ENCODE peak calls at places on chromosomes 7 and 10, in six cellular contexts. One of them, this sample, is unnamed. For H3K36me3, the result is how much of the 10 kb centered on the place peaks cover.

GRCh38 chr7:114864278-114864677 is 57.6 kb upstream of the MDFIC start:
- DNase-seq in neuronal stem cell: no peak
- DNase-seq in SK-N-SH: no peak
- DNase-seq in tibial nerve: no peak
- DNase-seq in iPS DF 6.9: no peak
- DNase-seq in psoas muscle: no peak
- DNase-seq in this sample: no peak

GRCh38 chr7:21412953-21413352 is 14.9 kb upstream of the SP4 start:
- DNase-seq in neuronal stem cell: no peak
- DNase-seq in SK-N-SH: no peak
- DNase-seq in tibial nerve: no peak
- DNase-seq in iPS DF 6.9: no peak
- DNase-seq in psoas muscle: no peak
- DNase-seq in this sample: no peak

GRCh38 chr7:22380333-22380732 is 23.4 kb upstream of the RAPGEF5 start:
- DNase-seq in neuronal stem cell: no peak
- DNase-seq in SK-N-SH: no peak
- DNase-seq in tibial nerve: no peak
- DNase-seq in iPS DF 6.9: no peak
- DNase-seq in psoas muscle: no peak
- DNase-seq in this sample: no peak

GRCh38 chr10:34420795-34421194 is 394.3 kb downstream of the PARD3 start:
- DNase-seq in neuronal stem cell: no peak
- DNase-seq in SK-N-SH: no peak
- DNase-seq in tibial nerve: no peak
- DNase-seq in iPS DF 6.9: no peak
- DNase-seq in psoas muscle: no peak
- DNase-seq in this sample: no peak

GRCh38 chr7:24922099-24922773 is 57.7 kb downstream of the OSBPL3 start:
- DNase-seq in neuronal stem cell: no peak
- DNase-seq in SK-N-SH: peak
- DNase-seq in tibial nerve: no peak
- DNase-seq in iPS DF 6.9: no peak
- DNase-seq in psoas muscle: no peak
- DNase-seq in this sample: no peak

GRCh38 chr10:4316166-4316810 is 509.7 kb upstream of the AKR1E2 start:
- DNase-seq in neuronal stem cell: no peak
- DNase-seq in SK-N-SH: no peak
- DNase-seq in tibial nerve: peak
- DNase-seq in iPS DF 6.9: no peak
- DNase-seq in psoas muscle: peak
- DNase-seq in this sample: no peak

GRCh38 chr10:78044699-78045098 is 11.0 kb downstream of the RPS24 start:
- DNase-seq in neuronal stem cell: no peak
- DNase-seq in SK-N-SH: no peak
- DNase-seq in tibial nerve: no peak
- DNase-seq in iPS DF 6.9: no peak
- DNase-seq in psoas muscle: no peak
- DNase-seq in this sample: no peak

GRCh38 chr10:30171601-30172000 is 112.2 kb upstream of the JCAD start:
- DNase-seq in neuronal stem cell: no peak
- DNase-seq in SK-N-SH: no peak
- DNase-seq in tibial nerve: no peak
- DNase-seq in iPS DF 6.9: no peak
- DNase-seq in psoas muscle: no peak
- DNase-seq in this sample: no peak

GRCh38 chr10:133349577-133350011 is 2.4 kb downstream of the PRAP1 start:
- DNase-seq in neuronal stem cell: no peak
- DNase-seq in SK-N-SH: no peak
- DNase-seq in tibial nerve: no peak
- DNase-seq in iPS DF 6.9: no peak
- DNase-seq in psoas muscle: no peak
- DNase-seq in this sample: no peak

GRCh38 chr10:3835770-3836169 is 50.8 kb upstream of the KLF6 start:
- DNase-seq in neuronal stem cell: no peak
- DNase-seq in SK-N-SH: peak
- DNase-seq in tibial nerve: no peak
- DNase-seq in iPS DF 6.9: no peak
- DNase-seq in psoas muscle: no peak
- DNase-seq in this sample: no peak

GRCh38 chr10:46518028-46518725 is 38.3 kb downstream of the GPRIN2 start:
- DNase-seq in neuronal stem cell: no peak
- DNase-seq in SK-N-SH: no peak
- DNase-seq in tibial nerve: no peak
- DNase-seq in iPS DF 6.9: no peak
- DNase-seq in psoas muscle: no peak
- DNase-seq in this sample: peak

GRCh38 chr7:104207348-104207730 is 474 bp downstream of the ORC5 start:
- DNase-seq in neuronal stem cell: no peak
- DNase-seq in SK-N-SH: peak
- DNase-seq in tibial nerve: no peak
- DNase-seq in iPS DF 6.9: no peak
- DNase-seq in psoas muscle: no peak
- DNase-seq in this sample: no peak

GRCh38 chr7:40879941-40880558 is 745.2 kb downstream of the SUGCT start:
- DNase-seq in neuronal stem cell: no peak
- DNase-seq in SK-N-SH: no peak
- DNase-seq in tibial nerve: no peak
- DNase-seq in iPS DF 6.9: no peak
- DNase-seq in psoas muscle: no peak
- DNase-seq in this sample: no peak

GRCh38 chr7:20402297-20403230 is 71.9 kb downstream of the ITGB8 start:
- DNase-seq in neuronal stem cell: no peak
- DNase-seq in SK-N-SH: no peak
- DNase-seq in tibial nerve: no peak
- DNase-seq in iPS DF 6.9: no peak
- DNase-seq in psoas muscle: no peak
- DNase-seq in this sample: no peak

GRCh38 chr7:23043441-23043840 is 29.5 kb upstream of the HYCC1 start:
- DNase-seq in neuronal stem cell: no peak
- DNase-seq in SK-N-SH: no peak
- DNase-seq in tibial nerve: no peak
- DNase-seq in iPS DF 6.9: no peak
- DNase-seq in psoas muscle: no peak
- DNase-seq in this sample: no peak

GRCh38 chr7:573496-574295 is 54.0 kb upstream of the PDGFA start:
- DNase-seq in neuronal stem cell: no peak
- DNase-seq in SK-N-SH: no peak
- DNase-seq in tibial nerve: no peak
- DNase-seq in iPS DF 6.9: no peak
- DNase-seq in psoas muscle: no peak
- DNase-seq in this sample: no peak

GRCh38 chr10:83432296-83433045 is 706.8 kb upstream of the GHITM start:
- DNase-seq in neuronal stem cell: no peak
- DNase-seq in SK-N-SH: no peak
- DNase-seq in tibial nerve: no peak
- DNase-seq in iPS DF 6.9: no peak
- DNase-seq in psoas muscle: no peak
- DNase-seq in this sample: no peak

GRCh38 chr7:30327813-30328212 is 43.4 kb downstream of the ZNRF2 start:
- DNase-seq in neuronal stem cell: no peak
- DNase-seq in SK-N-SH: no peak
- DNase-seq in tibial nerve: no peak
- DNase-seq in iPS DF 6.9: no peak
- DNase-seq in psoas muscle: no peak
- DNase-seq in this sample: no peak

GRCh38 chr10:12628964-12629766 is 279.8 kb downstream of the CAMK1D start:
- DNase-seq in neuronal stem cell: no peak
- DNase-seq in SK-N-SH: no peak
- DNase-seq in tibial nerve: no peak
- DNase-seq in iPS DF 6.9: no peak
- DNase-seq in psoas muscle: no peak
- DNase-seq in this sample: no peak

GRCh38 chr7:117011419-117012260 is 58.3 kb downstream of the ST7 start:
- DNase-seq in neuronal stem cell: no peak
- DNase-seq in SK-N-SH: no peak
- DNase-seq in tibial nerve: no peak
- DNase-seq in iPS DF 6.9: no peak
- DNase-seq in psoas muscle: no peak
- DNase-seq in this sample: no peak

GRCh38 chr7:23357190-23358093 is 58.3 kb downstream of the MALSU1 start:
- DNase-seq in neuronal stem cell: no peak
- DNase-seq in SK-N-SH: no peak
- DNase-seq in tibial nerve: no peak
- DNase-seq in iPS DF 6.9: no peak
- DNase-seq in psoas muscle: no peak
- DNase-seq in this sample: no peak

GRCh38 chr10:127195571-127196226 is 692 bp downstream of the INSYN2A start:
- DNase-seq in neuronal stem cell: no peak
- DNase-seq in SK-N-SH: peak
- DNase-seq in tibial nerve: no peak
- DNase-seq in iPS DF 6.9: no peak
- DNase-seq in psoas muscle: peak
- DNase-seq in this sample: no peak

GRCh38 chr10:11305825-11306601 is 288.3 kb downstream of the CELF2 start:
- DNase-seq in neuronal stem cell: no peak
- DNase-seq in SK-N-SH: no peak
- DNase-seq in tibial nerve: no peak
- DNase-seq in iPS DF 6.9: no peak
- DNase-seq in psoas muscle: no peak
- DNase-seq in this sample: no peak
- H3K36me3 ChIP-seq in neuronal stem cell: under half
- H3K36me3 ChIP-seq in SK-N-SH: under half
- H3K36me3 ChIP-seq in tibial nerve: half or more
- H3K36me3 ChIP-seq in iPS DF 6.9: under half
- H3K36me3 ChIP-seq in psoas muscle: under half
- H3K36me3 ChIP-seq in this sample: half or more

DNA sequence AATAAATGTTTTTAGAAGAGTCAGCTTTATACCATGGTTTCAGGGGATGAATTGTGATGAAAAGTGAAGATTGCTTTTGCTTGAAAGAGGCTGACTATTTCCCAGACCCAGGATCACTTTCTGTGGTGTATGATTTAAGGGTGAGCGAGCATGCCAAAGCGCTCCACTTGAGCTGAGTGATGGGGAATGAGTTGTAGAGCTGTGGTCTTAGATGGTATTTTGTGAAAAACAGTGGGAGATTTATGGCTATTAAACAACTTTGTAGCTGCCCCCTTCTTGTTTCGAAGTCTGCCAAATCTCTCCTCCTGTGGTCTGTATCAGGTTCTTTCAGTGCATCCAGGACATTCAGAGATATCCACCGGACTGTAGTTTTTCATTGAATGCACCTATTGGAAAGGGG is 888.2 kb downstream of the LRMDA start:
- DNase-seq in neuronal stem cell: no peak
- DNase-seq in SK-N-SH: no peak
- DNase-seq in tibial nerve: no peak
- DNase-seq in iPS DF 6.9: no peak
- DNase-seq in psoas muscle: no peak
- DNase-seq in this sample: no peak
- H3K36me3 ChIP-seq in neuronal stem cell: under half
- H3K36me3 ChIP-seq in SK-N-SH: under half
- H3K36me3 ChIP-seq in tibial nerve: under half
- H3K36me3 ChIP-seq in iPS DF 6.9: under half
- H3K36me3 ChIP-seq in psoas muscle: under half
- H3K36me3 ChIP-seq in this sample: under half

DNA sequence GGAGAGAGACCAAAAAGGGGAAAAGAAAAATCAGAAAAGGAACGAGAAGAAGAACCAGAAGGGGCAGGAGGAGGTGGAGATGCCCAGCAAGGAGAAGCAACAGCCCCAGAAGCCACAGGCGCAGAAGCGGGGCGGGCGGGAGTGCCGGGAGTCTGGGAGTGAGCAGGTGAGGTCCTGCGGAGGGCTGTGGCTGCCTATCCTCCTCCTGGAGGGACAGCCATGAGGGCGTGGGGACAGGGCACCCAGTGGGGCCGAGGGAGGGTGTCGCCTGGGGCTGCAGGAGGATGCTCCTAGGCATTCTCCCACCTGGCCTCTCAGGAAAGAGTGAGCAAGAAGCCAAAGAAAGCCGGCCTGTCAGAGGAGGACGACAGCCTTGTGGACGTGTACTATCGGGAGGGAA is 11.8 kb downstream of the CALHM2 start:
- DNase-seq in neuronal stem cell: no peak
- DNase-seq in SK-N-SH: no peak
- DNase-seq in tibial nerve: no peak
- DNase-seq in iPS DF 6.9: no peak
- DNase-seq in psoas muscle: no peak
- DNase-seq in this sample: no peak
- H3K36me3 ChIP-seq in neuronal stem cell: under half
- H3K36me3 ChIP-seq in SK-N-SH: half or more
- H3K36me3 ChIP-seq in tibial nerve: half or more
- H3K36me3 ChIP-seq in iPS DF 6.9: half or more
- H3K36me3 ChIP-seq in psoas muscle: under half
- H3K36me3 ChIP-seq in this sample: half or more

GRCh38 chr10:86437447-86437846 is 70.9 kb upstream of the GRID1 start:
- DNase-seq in neuronal stem cell: no peak
- DNase-seq in SK-N-SH: no peak
- DNase-seq in tibial nerve: no peak
- DNase-seq in iPS DF 6.9: no peak
- DNase-seq in psoas muscle: no peak
- DNase-seq in this sample: no peak

GRCh38 chr10:86438091-86438749 is 71.6 kb upstream of the GRID1 start:
- DNase-seq in neuronal stem cell: no peak
- DNase-seq in SK-N-SH: no peak
- DNase-seq in tibial nerve: no peak
- DNase-seq in iPS DF 6.9: no peak
- DNase-seq in psoas muscle: no peak
- DNase-seq in this sample: no peak

GRCh38 chr10:86440874-86441838 is 74.6 kb upstream of the GRID1 start:
- DNase-seq in neuronal stem cell: no peak
- DNase-seq in SK-N-SH: no peak
- DNase-seq in tibial nerve: no peak
- DNase-seq in iPS DF 6.9: no peak
- DNase-seq in psoas muscle: no peak
- DNase-seq in this sample: no peak

GRCh38 chr10:86436963-86437362 is 70.4 kb upstream of the GRID1 start:
- DNase-seq in neuronal stem cell: no peak
- DNase-seq in SK-N-SH: no peak
- DNase-seq in tibial nerve: no peak
- DNase-seq in iPS DF 6.9: no peak
- DNase-seq in psoas muscle: no peak
- DNase-seq in this sample: no peak

GRCh38 chr10:86439544-86439943 is 72.9 kb upstream of the GRID1 start:
- DNase-seq in neuronal stem cell: no peak
- DNase-seq in SK-N-SH: no peak
- DNase-seq in tibial nerve: peak
- DNase-seq in iPS DF 6.9: no peak
- DNase-seq in psoas muscle: peak
- DNase-seq in this sample: peak
- H3K36me3 ChIP-seq in neuronal stem cell: under half
- H3K36me3 ChIP-seq in SK-N-SH: half or more
- H3K36me3 ChIP-seq in tibial nerve: half or more
- H3K36me3 ChIP-seq in iPS DF 6.9: under half
- H3K36me3 ChIP-seq in psoas muscle: under half
- H3K36me3 ChIP-seq in this sample: half or more

GRCh38 chr10:31508882-31509281 is 189.9 kb downstream of the ZEB1 start:
- DNase-seq in neuronal stem cell: no peak
- DNase-seq in SK-N-SH: no peak
- DNase-seq in tibial nerve: no peak
- DNase-seq in iPS DF 6.9: no peak
- DNase-seq in psoas muscle: no peak
- DNase-seq in this sample: no peak

GRCh38 chr10:31509989-31510388 is 191.0 kb downstream of the ZEB1 start:
- DNase-seq in neuronal stem cell: no peak
- DNase-seq in SK-N-SH: no peak
- DNase-seq in tibial nerve: no peak
- DNase-seq in iPS DF 6.9: no peak
- DNase-seq in psoas muscle: no peak
- DNase-seq in this sample: no peak

GRCh38 chr10:31508234-31508633 is 189.2 kb downstream of the ZEB1 start:
- DNase-seq in neuronal stem cell: no peak
- DNase-seq in SK-N-SH: no peak
- DNase-seq in tibial nerve: no peak
- DNase-seq in iPS DF 6.9: no peak
- DNase-seq in psoas muscle: no peak
- DNase-seq in this sample: no peak

GRCh38 chr10:31507427-31507826 is 188.4 kb downstream of the ZEB1 start:
- DNase-seq in neuronal stem cell: no peak
- DNase-seq in SK-N-SH: no peak
- DNase-seq in tibial nerve: no peak
- DNase-seq in iPS DF 6.9: no peak
- DNase-seq in psoas muscle: no peak
- DNase-seq in this sample: no peak
- H3K36me3 ChIP-seq in neuronal stem cell: under half
- H3K36me3 ChIP-seq in SK-N-SH: under half
- H3K36me3 ChIP-seq in tibial nerve: half or more
- H3K36me3 ChIP-seq in iPS DF 6.9: under half
- H3K36me3 ChIP-seq in psoas muscle: under half
- H3K36me3 ChIP-seq in this sample: under half